ENCODE peak calls at places on chromosomes 2 and 18, in five cellular contexts. O is CD8-positive, alpha-beta T cell; X is breast epithelium; A is psoas muscle; L is A549. K is an unnamed sample.

GRCh38 chr2:127612111-127612822 is 33.7 kb upstream of the GPR17 start:
- DNase-seq in L (no peak), X (no peak), O (no peak), A (no peak), K (no peak)

GRCh38 chr2:189360861-189361260 is 80.4 kb upstream of the WDR75 start:
- DNase-seq in O (no peak), L (no peak), X (no peak), A (no peak), K (no peak)

GRCh38 chr2:241755166-241755565 is 20.7 kb downstream of the D2HGDH start:
- DNase-seq in O (no peak), A (no peak), X (no peak), L (no peak), K (no peak)

GRCh38 chr18:63683890-63684289 is 18.9 kb upstream of the SERPINB11 start:
- DNase-seq in L (no peak), O (no peak), X (no peak), A (no peak), K (no peak)

GRCh38 chr2:130957920-130958319 is 121.2 kb downstream of the ARHGEF4 start:
- DNase-seq in X (no peak), A (no peak), O (no peak), L (no peak), K (no peak)

GRCh38 chr2:179486969-179487752 is 222.5 kb upstream of the SESTD1 start:
- DNase-seq in L (no peak), X (no peak), O (no peak), A (no peak), K (no peak)

GRCh38 chr2:65377556-65378307 is 54.7 kb downstream of the SPRED2 start:
- DNase-seq in O (no peak), A (no peak), L (no peak), X (no peak), K (no peak)

GRCh38 chr2:158381205-158381604 is 75.3 kb downstream of the CCDC148 start:
- DNase-seq in A (no peak), X (no peak), L (no peak), O (no peak), K (no peak)

GRCh38 chr18:40993363-40993762 is 961.7 kb upstream of the PIK3C3 start:
- DNase-seq in L (no peak), O (no peak), A (no peak), X (no peak), K (no peak)

GRCh38 chr2:98703738-98704137 is 27.2 kb downstream of the MGAT4A start:
- DNase-seq in X (no peak), A (no peak), L (no peak), O (no peak), K (no peak)

GRCh38 chr18:57469884-57470283 is 34.7 kb downstream of the ONECUT2 start:
- DNase-seq in X (no peak), O (no peak), A (no peak), L (no peak), K (no peak)

GRCh38 chr18:35376742-35377695 is at the start of gene ZNF396:
- DNase-seq in L (peak), O (peak), X (peak), A (peak), K (peak)

GRCh38 chr2:130836501-130837174 is at the start of gene ARHGEF4:
- DNase-seq in X (no peak), O (no peak), A (peak), L (peak), K (no peak)

GRCh38 chr18:49588971-49589370 is 27.1 kb downstream of the LIPG start:
- DNase-seq in A (no peak), X (no peak), O (no peak), L (no peak), K (no peak)

GRCh38 chr18:24915547-24915946 is 436.4 kb downstream of the ZNF521 start:
- DNase-seq in X (no peak), A (no peak), O (no peak), L (no peak), K (no peak)

GRCh38 chr2:218892693-218893348 is 12.2 kb downstream of the WNT10A start:
- DNase-seq in L (peak), X (no peak), A (peak), O (peak), K (no peak)

GRCh38 chr2:195782156-195782555 is 125.1 kb downstream of the SLC39A10 start:
- DNase-seq in A (no peak), O (no peak), X (no peak), L (no peak), K (no peak)

GRCh38 chr2:177143444-177143843 is 69.2 kb upstream of the HNRNPA3 start:
- DNase-seq in L (no peak), O (no peak), X (no peak), A (no peak), K (no peak)

GRCh38 chr2:237626813-237627451 is 455 bp upstream of the LRRFIP1 start:
- DNase-seq in O (no peak), A (peak), X (no peak), L (no peak), K (no peak)

GRCh38 chr2:136008205-136008865 is 22.9 kb upstream of the DARS1 start:
- DNase-seq in L (no peak), X (peak), O (peak), A (peak), K (peak)

GRCh38 chr2:20491739-20492531 is 45.1 kb downstream of the RHOB start:
- DNase-seq in X (no peak), O (no peak), A (no peak), L (no peak), K (no peak)

GRCh38 chr18:67151366-67151765 is 365.2 kb downstream of the DSEL start:
- DNase-seq in A (no peak), X (no peak), O (no peak), L (no peak), K (no peak)

GRCh38 chr2:130288467-130289403 is 54.0 kb upstream of the IMP4 start:
- DNase-seq in L (no peak), O (no peak), X (no peak), A (no peak), K (no peak)

GRCh38 chr2:27980242-27980641 is 89.7 kb downstream of the BABAM2 start:
- DNase-seq in A (no peak), L (no peak), X (no peak), O (no peak), K (no peak)

GRCh38 chr2:154375625-154376020 is 322.9 kb upstream of the KCNJ3 start:
- DNase-seq in A (no peak), L (peak), X (no peak), O (no peak), K (no peak)

GRCh38 chr2:239587311-239587731 is 186.5 kb upstream of the HDAC4 start:
- DNase-seq in A (peak), O (no peak), L (no peak), X (no peak), K (no peak)

GRCh38 chr2:44104855-44105271 is 63.8 kb upstream of the PPM1B start:
- DNase-seq in X (no peak), A (no peak), L (no peak), O (no peak), K (no peak)

GRCh38 chr2:86372133-86372532 is 34.7 kb upstream of the REEP1 start:
- DNase-seq in O (no peak), X (no peak), L (no peak), A (no peak), K (no peak)

GRCh38 chr2:86370579-86370978 is 33.2 kb upstream of the REEP1 start:
- DNase-seq in L (no peak), A (no peak), X (no peak), O (no peak), K (no peak)

GRCh38 chr2:86371482-86372002 is 34.1 kb upstream of the REEP1 start:
- DNase-seq in A (no peak), O (no peak), X (no peak), L (no peak), K (no peak)

GRCh38 chr2:86375623-86376022 is 38.2 kb upstream of the REEP1 start:
- DNase-seq in A (no peak), X (no peak), O (no peak), L (no peak), K (no peak)

GRCh38 chr2:86372641-86373502 is 35.4 kb upstream of the REEP1 start:
- DNase-seq in O (no peak), L (peak), X (no peak), A (no peak), K (no peak)
- H3K4me3 ChIP-seq in O (no peak), L (no peak), X (no peak), A (no peak), K (no peak)

GRCh38 chr18:22813648-22814328 is 119.3 kb upstream of the RBBP8 start:
- DNase-seq in X (no peak), A (no peak), O (no peak), L (peak), K (no peak)
- TF ChIP-seq CTCF in X (peak), A (peak), O (peak), L (peak), K (peak)

GRCh38 chr2:171999125-171999524 is 628 bp upstream of the METAP1D start:
- DNase-seq in L (no peak), O (no peak), A (no peak), X (no peak), K (no peak)
- H3K4me3 ChIP-seq in L (peak), O (peak), A (peak), X (peak), K (peak)

GRCh38 chr2:140943867-140944266 is 1186.9 kb downstream of the LRP1B start:
- DNase-seq in O (no peak), X (no peak), A (no peak), L (no peak), K (no peak)
- TF ChIP-seq CTCF in O (no peak), X (no peak), A (no peak), L (no peak), K (no peak)